ENCODE peak calls at places on chromosomes 12 and 14, in seven cellular contexts. E is psoas muscle, A is cerebellar nuclear complex, C is NCI-H1092, K is endothelial cell, I is KBM-7, W is foreskin fibroblast. J is an unnamed sample.
A peak's percentile ranks its signal among the peaks of the same experiment; 100 is the strongest.

GRCh38 chr14:54564071-54564798 is 2.7 kb upstream of the SAMD4A start:
- DNase-seq in K (no peak), A (no peak), W (peak; percentile 59), E (no peak), C (peak; percentile 12), I (peak; percentile 74), J (peak; percentile 21)

GRCh38 chr14:106802413-106803364 is 1276.3 kb downstream of the TMEM121 start:
- DNase-seq in K (no peak), C (peak; percentile 3), E (no peak), I (peak; percentile 52), A (no peak), W (no peak), J (no peak)

GRCh38 chr14:78593949-78594348 is 423.8 kb downstream of the NRXN3 start:
- DNase-seq in I (no peak), A (peak; percentile 9), C (no peak), W (no peak), E (no peak), K (no peak), J (no peak)

GRCh38 chr12:11826607-11827006 is 177.1 kb downstream of the ETV6 start:
- DNase-seq in A (no peak), W (no peak), C (no peak), I (no peak), E (no peak), K (no peak), J (no peak)

GRCh38 chr12:95551305-95551704 is at the start of gene USP44:
- DNase-seq in W (no peak), A (no peak), C (no peak), E (no peak), K (no peak), I (no peak), J (no peak)

GRCh38 chr12:94863286-94863685 is 140.2 kb downstream of the NDUFA12 start:
- DNase-seq in W (no peak), E (no peak), A (no peak), I (no peak), C (no peak), K (no peak), J (no peak)

GRCh38 chr12:99752740-99753139 is 105.2 kb downstream of the GARIN6 start:
- DNase-seq in W (no peak), C (no peak), A (no peak), K (no peak), E (no peak), I (no peak), J (no peak)

GRCh38 chr12:8081228-8081920 is 700 bp upstream of the NECAP1 start:
- DNase-seq in W (peak; percentile 39), A (no peak), I (peak; percentile 24), E (peak; percentile 59), K (no peak), C (no peak), J (peak; percentile 11)

GRCh38 chr14:37203423-37203822 is 5.7 kb downstream of the MIPOL1 start:
- DNase-seq in I (peak; percentile 8), E (no peak), K (no peak), C (no peak), W (no peak), A (no peak), J (no peak)

GRCh38 chr12:124684496-124684895 is 117.1 kb upstream of the NCOR2 start:
- DNase-seq in K (no peak), E (no peak), C (no peak), A (no peak), W (no peak), I (no peak), J (no peak)

GRCh38 chr12:113241191-113242017 is 20.1 kb downstream of the TPCN1 start:
- DNase-seq in W (peak; percentile 92), E (peak; percentile 73), C (peak; percentile 30), K (no peak), I (no peak), A (no peak), J (peak; percentile 53)

GRCh38 chr12:115755752-115756140 is 521.7 kb downstream of the MED13L start:
- DNase-seq in E (no peak), A (no peak), K (no peak), W (peak; percentile 37), C (no peak), I (no peak), J (no peak)

GRCh38 chr12:50621435-50622304 is 116.9 kb downstream of the DIP2B start:
- DNase-seq in E (no peak), A (no peak), W (no peak), C (no peak), K (no peak), I (no peak), J (no peak)

GRCh38 chr12:115341442-115341841 is 657.5 kb upstream of the TBX3 start:
- DNase-seq in A (no peak), E (peak; percentile 79), K (no peak), C (no peak), I (no peak), W (peak; percentile 100), J (no peak)

GRCh38 chr12:104182144-104182543 is 33.4 kb upstream of the TXNRD1 start:
- DNase-seq in I (no peak), K (no peak), W (peak; percentile 94), C (no peak), A (no peak), E (peak; percentile 86), J (no peak)

GRCh38 chr12:64735447-64735846 is 23.8 kb downstream of the GNS start:
- DNase-seq in I (no peak), A (no peak), E (no peak), C (no peak), K (no peak), W (peak; percentile 59), J (no peak)

GRCh38 chr14:96039633-96040311 is 610 bp downstream of the C14orf132 start:
- DNase-seq in A (no peak), W (peak; percentile 57), C (peak; percentile 34), E (no peak), K (peak; percentile 50), I (peak; percentile 48), J (no peak)

GRCh38 chr12:121465921-121466799 is 66.2 kb downstream of the RNF34 start:
- DNase-seq in E (peak; percentile 55), A (no peak), K (peak; percentile 50), W (peak; percentile 56), I (peak; percentile 70), C (no peak), J (no peak)

GRCh38 chr14:39107624-39108023 is 4.6 kb upstream of the SEC23A start:
- DNase-seq in K (no peak), A (no peak), I (peak; percentile 40), E (no peak), W (peak; percentile 53), C (no peak), J (peak; percentile 20)

GRCh38 chr12:12999276-12999958 is 648 bp downstream of the HEBP1 start:
- DNase-seq in I (no peak), E (no peak), A (no peak), K (peak; percentile 41), W (peak; percentile 41), C (no peak), J (no peak)

GRCh38 chr12:93336344-93336743 is 41.4 kb upstream of the NUDT4 start:
- DNase-seq in I (no peak), W (no peak), A (no peak), K (no peak), E (no peak), C (no peak), J (no peak)

GRCh38 chr14:57060276-57060956 is 208.3 kb downstream of the EXOC5 start:
- DNase-seq in A (no peak), E (no peak), I (no peak), C (no peak), W (no peak), K (no peak), J (no peak)

GRCh38 chr12:121974026-121974985 is 47.4 kb upstream of the BCL7A start:
- DNase-seq in C (no peak), I (peak; percentile 50), K (no peak), A (no peak), W (no peak), E (no peak), J (no peak)